ENCODE peak calls at places on chromosomes 1 and 21, in four cellular contexts. One of them, this sample, is unnamed.

GRCh38 chr1:66210653-66211052 is 323.3 kb upstream of the SGIP1 start:
- DNase-seq in H1: no peak
- DNase-seq in IMR-90: peak; percentile 7
- DNase-seq in mesendoderm: no peak
- DNase-seq in this sample: no peak

GRCh38 chr1:10217748-10218441 is 7.5 kb downstream of the KIF1B start:
- DNase-seq in H1: no peak
- DNase-seq in IMR-90: no peak
- DNase-seq in mesendoderm: no peak
- DNase-seq in this sample: no peak

GRCh38 chr21:42737969-42738590 is 84.7 kb downstream of the PDE9A start:
- DNase-seq in H1: no peak
- DNase-seq in IMR-90: no peak
- DNase-seq in mesendoderm: no peak
- DNase-seq in this sample: no peak

GRCh38 chr1:53740621-53741105 is 1.7 kb upstream of the GLIS1 start:
- DNase-seq in H1: no peak
- DNase-seq in IMR-90: peak; percentile 87
- DNase-seq in mesendoderm: no peak
- DNase-seq in this sample: no peak

GRCh38 chr1:157193702-157194391 is 55.7 kb upstream of the ETV3 start:
- DNase-seq in H1: peak; percentile 95
- DNase-seq in IMR-90: peak; percentile 42
- DNase-seq in mesendoderm: peak; percentile 83
- DNase-seq in this sample: peak; percentile 83

GRCh38 chr1:1167416-1168155 is 6.1 kb upstream of the TTLL10 start:
- DNase-seq in H1: peak; percentile 46
- DNase-seq in IMR-90: no peak
- DNase-seq in mesendoderm: no peak
- DNase-seq in this sample: no peak

GRCh38 chr1:21323091-21323490 is 32.8 kb upstream of the ECE1 start:
- DNase-seq in H1: no peak
- DNase-seq in IMR-90: no peak
- DNase-seq in mesendoderm: peak; percentile 68
- DNase-seq in this sample: no peak

GRCh38 chr1:208500379-208500778 is 256.2 kb upstream of the PLXNA2 start:
- DNase-seq in H1: no peak
- DNase-seq in IMR-90: no peak
- DNase-seq in mesendoderm: no peak
- DNase-seq in this sample: no peak

GRCh38 chr1:204673909-204674701 is 11.4 kb downstream of the LRRN2 start:
- DNase-seq in H1: peak; percentile 56
- DNase-seq in IMR-90: no peak
- DNase-seq in mesendoderm: peak; percentile 23
- DNase-seq in this sample: peak; percentile 45

GRCh38 chr1:8216005-8216404 is 101.9 kb upstream of the SLC45A1 start:
- DNase-seq in H1: no peak
- DNase-seq in IMR-90: peak; percentile 70
- DNase-seq in mesendoderm: peak; percentile 54
- DNase-seq in this sample: no peak

GRCh38 chr1:41097105-41097504 is 75.6 kb upstream of the SLFNL1 start:
- DNase-seq in H1: no peak
- DNase-seq in IMR-90: peak; percentile 73
- DNase-seq in mesendoderm: no peak
- DNase-seq in this sample: no peak

GRCh38 chr21:18529253-18529652 is 125.7 kb upstream of the TMPRSS15 start:
- DNase-seq in H1: no peak
- DNase-seq in IMR-90: no peak
- DNase-seq in mesendoderm: no peak
- DNase-seq in this sample: no peak

GRCh38 chr1:19251305-19252196 is at the start of the genes EMC1 and MRTO4:
- DNase-seq in H1: peak; percentile 97
- DNase-seq in IMR-90: peak; percentile 73
- DNase-seq in mesendoderm: peak; percentile 92
- DNase-seq in this sample: peak; percentile 87

GRCh38 chr1:64363116-64363515 is 106.8 kb upstream of the CACHD1 start:
- DNase-seq in H1: no peak
- DNase-seq in IMR-90: no peak
- DNase-seq in mesendoderm: no peak
- DNase-seq in this sample: no peak

GRCh38 chr1:24702511-24703293 is 42.5 kb upstream of the CLIC4 start:
- DNase-seq in H1: no peak
- DNase-seq in IMR-90: peak; percentile 89
- DNase-seq in mesendoderm: no peak
- DNase-seq in this sample: peak; percentile 65

GRCh38 chr1:209625791-209626285 is 26.4 kb downstream of the LAMB3 start:
- DNase-seq in H1: no peak
- DNase-seq in IMR-90: no peak
- DNase-seq in mesendoderm: peak; percentile 61
- DNase-seq in this sample: no peak

GRCh38 chr1:30323841-30324240 is 399.5 kb downstream of the MATN1 start:
- DNase-seq in H1: peak; percentile 38
- DNase-seq in IMR-90: no peak
- DNase-seq in mesendoderm: no peak
- DNase-seq in this sample: no peak

GRCh38 chr1:162275622-162276175 is 101.0 kb downstream of the SPATA46 start:
- DNase-seq in H1: no peak
- DNase-seq in IMR-90: no peak
- DNase-seq in mesendoderm: no peak
- DNase-seq in this sample: no peak

GRCh38 chr1:243433737-243434370 is 178.0 kb downstream of the SDCCAG8 start:
- DNase-seq in H1: no peak
- DNase-seq in IMR-90: peak; percentile 57
- DNase-seq in mesendoderm: no peak
- DNase-seq in this sample: no peak

GRCh38 chr1:5751833-5752714 is 240.2 kb downstream of the NPHP4 start:
- DNase-seq in H1: no peak
- DNase-seq in IMR-90: no peak
- DNase-seq in mesendoderm: peak; percentile 66
- DNase-seq in this sample: no peak

GRCh38 chr21:38487906-38488639 is 10.2 kb downstream of the ERG start:
- DNase-seq in H1: no peak
- DNase-seq in IMR-90: no peak
- DNase-seq in mesendoderm: no peak
- DNase-seq in this sample: no peak

GRCh38 chr21:27722095-27722494 is 755.2 kb upstream of the ADAMTS5 start:
- DNase-seq in H1: no peak
- DNase-seq in IMR-90: no peak
- DNase-seq in mesendoderm: peak; percentile 41
- DNase-seq in this sample: no peak

GRCh38 chr1:36937371-36937770 is 96.9 kb downstream of the GRIK3 start:
- DNase-seq in H1: no peak
- DNase-seq in IMR-90: no peak
- DNase-seq in mesendoderm: no peak
- DNase-seq in this sample: no peak

GRCh38 chr21:46035809-46036695 is 54.5 kb downstream of the COL6A1 start:
- DNase-seq in H1: no peak
- DNase-seq in IMR-90: peak; percentile 95
- DNase-seq in mesendoderm: no peak
- DNase-seq in this sample: no peak

GRCh38 chr1:102640872-102641271 is 467.4 kb downstream of the COL11A1 start:
- DNase-seq in H1: no peak
- DNase-seq in IMR-90: no peak
- DNase-seq in mesendoderm: no peak
- DNase-seq in this sample: no peak

GRCh38 chr1:197307551-197307950 is 39.5 kb downstream of the CRB1 start:
- DNase-seq in H1: no peak
- DNase-seq in IMR-90: no peak
- DNase-seq in mesendoderm: no peak
- DNase-seq in this sample: no peak

GRCh38 chr21:44697811-44698734 is 1.1 kb downstream of the KRTAP10-12 start:
- DNase-seq in H1: no peak
- DNase-seq in IMR-90: no peak
- DNase-seq in mesendoderm: peak; percentile 87
- DNase-seq in this sample: peak; percentile 57

GRCh38 chr1:177983824-177984528 is 14.1 kb upstream of the SEC16B start:
- DNase-seq in H1: peak; percentile 56
- DNase-seq in IMR-90: peak; percentile 98
- DNase-seq in mesendoderm: peak; percentile 83
- DNase-seq in this sample: peak; percentile 50

GRCh38 chr1:110916669-110917306 is 43.8 kb downstream of the CD53 start:
- DNase-seq in H1: no peak
- DNase-seq in IMR-90: peak; percentile 19
- DNase-seq in mesendoderm: peak; percentile 30
- DNase-seq in this sample: no peak

GRCh38 chr21:29313662-29314408 is 15.1 kb downstream of the BACH1 start:
- DNase-seq in H1: no peak
- DNase-seq in IMR-90: no peak
- DNase-seq in mesendoderm: no peak
- DNase-seq in this sample: no peak

GRCh38 chr21:41774467-41775151 is 7.8 kb upstream of the RIPK4 start:
- DNase-seq in H1: no peak
- DNase-seq in IMR-90: no peak
- DNase-seq in mesendoderm: no peak
- DNase-seq in this sample: no peak

GRCh38 chr1:176765608-176766007 is 302.6 kb downstream of the PAPPA2 start:
- DNase-seq in H1: no peak
- DNase-seq in IMR-90: no peak
- DNase-seq in mesendoderm: peak; percentile 65
- DNase-seq in this sample: peak; percentile 37

GRCh38 chr1:189349600-189349999 is 1128.1 kb downstream of the BRINP3 start:
- DNase-seq in H1: no peak
- DNase-seq in IMR-90: no peak
- DNase-seq in mesendoderm: no peak
- DNase-seq in this sample: no peak

GRCh38 chr1:166479052-166479631 is 312.3 kb upstream of the FAM78B start:
- DNase-seq in H1: peak; percentile 78
- DNase-seq in IMR-90: peak; percentile 18
- DNase-seq in mesendoderm: peak; percentile 50
- DNase-seq in this sample: peak; percentile 49

GRCh38 chr1:67966666-67967009 is 83.8 kb downstream of the DIRAS3 start:
- DNase-seq in H1: no peak
- DNase-seq in IMR-90: no peak
- DNase-seq in mesendoderm: no peak
- DNase-seq in this sample: no peak

GRCh38 chr1:59107516-59107915 is 189.4 kb upstream of the FGGY start:
- DNase-seq in H1: no peak
- DNase-seq in IMR-90: no peak
- DNase-seq in mesendoderm: no peak
- DNase-seq in this sample: no peak

GRCh38 chr1:51120629-51121028 is 18.6 kb downstream of the C1orf185 start:
- DNase-seq in H1: no peak
- DNase-seq in IMR-90: no peak
- DNase-seq in mesendoderm: no peak
- DNase-seq in this sample: no peak

DNA sequence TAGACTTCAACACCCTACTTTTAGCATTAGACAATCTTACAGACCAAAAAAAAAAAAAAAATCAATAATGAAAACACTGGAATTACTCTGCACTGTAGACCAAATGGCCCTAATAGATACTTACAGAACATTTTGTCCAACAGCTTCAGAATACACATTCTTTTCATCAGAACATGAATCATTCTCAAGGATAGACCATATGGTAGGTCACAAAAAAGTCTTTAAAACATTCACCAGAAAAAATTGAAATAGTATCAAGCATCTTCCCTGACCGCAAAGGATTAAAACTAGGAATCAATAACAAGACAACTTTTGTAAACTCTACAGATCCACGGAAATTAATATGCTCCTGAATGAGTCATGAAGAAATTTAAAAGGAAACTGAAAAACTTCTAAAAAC is 22.5 kb downstream of the ZNF670 start:
- DNase-seq in H1: no peak
- DNase-seq in IMR-90: no peak
- DNase-seq in mesendoderm: no peak
- DNase-seq in this sample: no peak
- H4K5ac ChIP-seq in H1: no peak overlapping the region
- H4K5ac ChIP-seq in IMR-90: no peak overlapping the region
- H4K5ac ChIP-seq in mesendoderm: no peak overlapping the region
- H4K5ac ChIP-seq in this sample: no peak overlapping the region

GRCh38 chr1:23286401-23286800 is 57.7 kb downstream of the HNRNPR start:
- DNase-seq in H1: no peak
- DNase-seq in IMR-90: no peak
- DNase-seq in mesendoderm: no peak
- DNase-seq in this sample: no peak

GRCh38 chr1:23291706-23292105 is 52.4 kb downstream of the HNRNPR start:
- DNase-seq in H1: no peak
- DNase-seq in IMR-90: no peak
- DNase-seq in mesendoderm: no peak
- DNase-seq in this sample: no peak

GRCh38 chr1:23290811-23291565 is 53.1 kb downstream of the HNRNPR start:
- DNase-seq in H1: no peak
- DNase-seq in IMR-90: no peak
- DNase-seq in mesendoderm: no peak
- DNase-seq in this sample: no peak
- H4K5ac ChIP-seq in H1: no peak overlapping the region
- H4K5ac ChIP-seq in IMR-90: no peak overlapping the region
- H4K5ac ChIP-seq in mesendoderm: no peak overlapping the region
- H4K5ac ChIP-seq in this sample: no peak overlapping the region

DNA sequence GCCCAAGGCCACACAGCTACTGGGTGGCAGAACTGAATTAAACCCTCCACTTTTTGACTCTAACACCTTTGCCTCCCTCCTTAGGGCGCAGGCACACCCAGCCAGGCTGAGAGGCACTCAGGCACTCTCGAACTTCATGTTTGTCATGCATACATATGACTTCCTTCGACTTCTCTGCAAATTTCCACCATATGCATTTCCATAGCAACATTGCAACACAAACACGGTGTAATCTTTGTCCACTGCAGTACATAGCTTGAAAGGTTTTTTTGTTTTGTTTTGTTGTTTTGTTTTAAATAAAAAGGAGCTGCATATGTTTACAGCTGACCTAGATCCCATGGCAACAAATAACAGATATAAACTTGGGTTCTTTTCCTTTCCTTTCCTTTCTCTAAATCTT is 35.0 kb downstream of the CCN1 start:
- DNase-seq in H1: no peak
- DNase-seq in IMR-90: no peak
- DNase-seq in mesendoderm: no peak
- DNase-seq in this sample: no peak
- H4K5ac ChIP-seq in H1: no peak overlapping the region
- H4K5ac ChIP-seq in IMR-90: peak overlapping the region; percentile 32
- H4K5ac ChIP-seq in mesendoderm: no peak overlapping the region
- H4K5ac ChIP-seq in this sample: no peak overlapping the region

DNA sequence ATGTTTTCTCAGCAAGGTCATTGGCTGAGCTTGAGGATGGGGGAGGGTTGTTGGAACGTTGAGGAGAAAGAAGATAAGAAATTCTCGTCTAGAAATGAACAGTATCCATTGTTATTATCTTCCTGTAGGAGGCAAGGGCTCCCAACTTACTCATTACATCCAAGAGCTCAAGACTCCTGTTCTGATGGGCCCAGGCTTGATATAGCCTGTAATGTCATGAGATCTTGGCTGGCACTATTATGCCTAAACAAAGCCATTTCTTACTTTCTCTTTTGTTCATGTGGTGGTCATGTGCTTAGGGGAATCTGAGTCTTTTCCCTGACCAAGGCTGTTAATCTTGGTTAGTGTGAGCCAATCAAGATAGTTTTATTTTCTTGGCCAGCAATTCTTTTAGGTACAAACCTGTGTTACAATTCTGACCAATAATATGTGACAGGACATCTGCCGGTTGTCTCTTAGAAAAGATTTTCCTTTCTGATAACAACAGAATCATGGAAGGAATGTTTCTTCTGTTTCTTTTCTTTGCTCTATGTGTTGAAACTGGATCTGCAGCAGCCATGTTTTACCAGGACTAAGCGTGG is 15.2 kb upstream of the IGSF3 start:
- DNase-seq in H1: no peak
- DNase-seq in IMR-90: no peak
- DNase-seq in mesendoderm: no peak
- DNase-seq in this sample: no peak
- H4K5ac ChIP-seq in H1: no peak overlapping the region
- H4K5ac ChIP-seq in IMR-90: no peak overlapping the region
- H4K5ac ChIP-seq in mesendoderm: no peak overlapping the region
- H4K5ac ChIP-seq in this sample: no peak overlapping the region